ENCODE peak calls at places on chromosomes 11 and 22, in four cellular contexts. B is A549, Y is cardiac fibroblast, E is lower leg skin. C is an unnamed sample.

GRCh38 chr22:32964411-32965057 is 93.6 kb downstream of the SYN3 start:
- DNase-seq in B (no peak), Y (no peak), E (no peak), C (no peak)

GRCh38 chr11:32497951-32498350 is 62.6 kb upstream of the WT1 start:
- DNase-seq in B (no peak), Y (no peak), E (no peak), C (no peak)

GRCh38 chr22:33188316-33188715 is 130.1 kb upstream of the SYN3 start:
- DNase-seq in B (no peak), Y (peak), E (no peak), C (no peak)

GRCh38 chr22:27378343-27378800 is 423.2 kb downstream of the MN1 start:
- DNase-seq in B (no peak), Y (no peak), E (no peak), C (peak)

GRCh38 chr22:38240734-38241252 is 32.0 kb downstream of the TMEM184B start:
- DNase-seq in B (peak), Y (peak), E (no peak), C (peak)

GRCh38 chr11:30225642-30226041 is 5.2 kb upstream of the FSHB start:
- DNase-seq in B (no peak), Y (no peak), E (no peak), C (no peak)

GRCh38 chr11:76076749-76077148 is 129.6 kb downstream of the WNT11 start:
- DNase-seq in B (no peak), Y (no peak), E (no peak), C (no peak)

GRCh38 chr22:28939394-28939793 is 56.0 kb downstream of the ZNRF3 start:
- DNase-seq in B (no peak), Y (no peak), E (no peak), C (no peak)

GRCh38 chr11:1353383-1354124 is 36.2 kb upstream of the BRSK2 start:
- DNase-seq in B (no peak), Y (no peak), E (no peak), C (no peak)

GRCh38 chr11:43925932-43926505 is 16.4 kb upstream of the C11orf96 start:
- DNase-seq in B (no peak), Y (no peak), E (no peak), C (no peak)

GRCh38 chr22:22576244-22576988 is 17.4 kb upstream of the PRAME start:
- DNase-seq in B (peak), Y (peak), E (no peak), C (peak)

GRCh38 chr22:31490496-31490925 is 869 bp upstream of the EIF4ENIF1 start:
- DNase-seq in B (peak), Y (peak), E (peak), C (peak)

GRCh38 chr11:92225206-92225562 is 566 bp downstream of the FAT3 start:
- DNase-seq in B (no peak), Y (no peak), E (no peak), C (no peak)

GRCh38 chr11:1129666-1130160 is 28.0 kb upstream of the MUC5AC start:
- DNase-seq in B (no peak), Y (no peak), E (no peak), C (no peak)

GRCh38 chr22:40212126-40212525 is 34.4 kb downstream of the TNRC6B start:
- DNase-seq in B (no peak), Y (peak), E (no peak), C (no peak)

GRCh38 chr11:114115406-114116054 is 56.0 kb downstream of the ZBTB16 start:
- DNase-seq in B (no peak), Y (no peak), E (no peak), C (no peak)

GRCh38 chr11:4125141-4125540 is 30.5 kb downstream of the RRM1 start:
- DNase-seq in B (no peak), Y (peak), E (no peak), C (peak)

GRCh38 chr11:80816966-80817365 is 1376.1 kb upstream of the TENM4 start:
- DNase-seq in B (no peak), Y (no peak), E (no peak), C (no peak)

GRCh38 chr11:11336664-11337063 is 16.4 kb downstream of the CSNK2A3 start:
- DNase-seq in B (no peak), Y (no peak), E (no peak), C (no peak)

GRCh38 chr11:95228081-95228859 is 2.7 kb downstream of the SESN3 start:
- DNase-seq in B (no peak), Y (peak), E (no peak), C (no peak)

GRCh38 chr11:1837171-1838076 is 1.4 kb upstream of the TNNI2 start:
- DNase-seq in B (peak), Y (peak), E (no peak), C (no peak)

GRCh38 chr11:29773656-29774264 is 243.1 kb downstream of the KCNA4 start:
- DNase-seq in B (no peak), Y (peak), E (no peak), C (no peak)

GRCh38 chr22:28430656-28431055 is 249.0 kb downstream of the TTC28 start:
- DNase-seq in B (no peak), Y (no peak), E (no peak), C (no peak)

GRCh38 chr22:31451709-31452571 is 37.7 kb downstream of the EIF4ENIF1 start:
- DNase-seq in B (peak), Y (peak), E (no peak), C (peak)

GRCh38 chr22:47443836-47444745 is 681.6 kb downstream of the TBC1D22A start:
- DNase-seq in B (no peak), Y (no peak), E (no peak), C (no peak)

GRCh38 chr11:84247931-84248330 is 961.8 kb upstream of the CCDC90B start:
- DNase-seq in B (no peak), Y (peak), E (no peak), C (no peak)

GRCh38 chr11:68122936-68123539 is 1.9 kb upstream of the CHKA start:
- DNase-seq in B (peak), Y (no peak), E (no peak), C (no peak)

GRCh38 chr22:41620646-41621098 is at the start of gene DESI1:
- DNase-seq in B (peak), Y (no peak), E (no peak), C (no peak)

GRCh38 chr11:27699242-27699925 is 871 bp downstream of the BDNF start:
- DNase-seq in B (peak), Y (no peak), E (no peak), C (no peak)

GRCh38 chr11:82775736-82776346 is 42.2 kb upstream of the FAM181B start:
- DNase-seq in B (peak), Y (peak), E (no peak), C (peak)

GRCh38 chr22:43491737-43492136 is 79.9 kb downstream of the MPPED1 start:
- DNase-seq in B (no peak), Y (no peak), E (no peak), C (no peak)

GRCh38 chr22:45764051-45764450 is 92.4 kb downstream of the ATXN10 start:
- DNase-seq in B (no peak), Y (no peak), E (no peak), C (no peak)

GRCh38 chr11:10444725-10445286 is 10.3 kb upstream of the AMPD3 start:
- DNase-seq in B (no peak), Y (no peak), E (no peak), C (no peak)

GRCh38 chr11:20561915-20562314 is 37.5 kb upstream of the SLC6A5 start:
- DNase-seq in B (no peak), Y (no peak), E (no peak), C (no peak)

GRCh38 chr11:30855383-30856006 is 269.3 kb upstream of the MPPED2 start:
- DNase-seq in B (peak), Y (peak), E (no peak), C (no peak)

GRCh38 chr22:43783777-43784176 is 28.3 kb downstream of the EFCAB6 start:
- DNase-seq in B (peak), Y (no peak), E (no peak), C (no peak)

GRCh38 chr22:32862083-32862482 is 60.6 kb downstream of the TIMP3 start:
- DNase-seq in B (no peak), Y (no peak), E (no peak), C (no peak)

GRCh38 chr11:44303401-44303938 is 6.5 kb downstream of the ALX4 start:
- DNase-seq in B (no peak), Y (no peak), E (no peak), C (no peak)

GRCh38 chr11:1826552-1827094 is 8.2 kb upstream of the SYT8 start:
- DNase-seq in B (peak), Y (peak), E (no peak), C (peak)

GRCh38 chr11:61581931-61582330 is 1.1 kb upstream of the SYT7 start:
- DNase-seq in B (no peak), Y (no peak), E (no peak), C (no peak)

DNA sequence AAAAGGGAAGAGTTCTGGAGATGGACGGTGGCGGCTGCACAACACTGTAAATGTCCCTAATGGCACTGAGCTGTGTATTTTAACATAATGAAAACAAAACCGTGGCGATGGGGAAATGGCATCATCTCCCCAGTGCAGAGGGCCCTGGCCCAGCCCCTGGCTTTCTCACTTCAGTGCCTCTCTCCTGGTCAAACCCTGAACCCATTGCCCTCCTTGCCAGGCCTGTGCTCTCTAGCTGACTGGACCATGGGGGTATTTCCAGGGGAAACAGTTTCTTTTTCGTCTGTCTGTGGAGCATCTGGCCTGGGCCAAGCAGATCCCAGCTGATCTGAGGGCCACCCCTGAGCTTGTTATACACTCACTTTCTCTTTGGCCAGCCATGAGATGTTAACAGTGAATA is 17.4 kb upstream of the NAP1L4 start:
- DNase-seq in B (no peak), Y (no peak), E (no peak), C (no peak)
- TF ChIP-seq CTCF in B (no peak), Y (no peak), E (no peak), C (no peak)

GRCh38 chr11:120339394-120339890 is 3.2 kb downstream of the ARHGEF12 start:
- DNase-seq in B (no peak), Y (peak), E (peak), C (no peak)
- H3K4me3 ChIP-seq in B (peak), Y (peak), E (no peak), C (peak)

GRCh38 chr11:109166441-109166840 is 255.5 kb upstream of the C11orf87 start:
- DNase-seq in B (no peak), Y (no peak), E (no peak), C (no peak)
- TF ChIP-seq CTCF in B (no peak), Y (no peak), E (no peak), C (no peak)

DNA sequence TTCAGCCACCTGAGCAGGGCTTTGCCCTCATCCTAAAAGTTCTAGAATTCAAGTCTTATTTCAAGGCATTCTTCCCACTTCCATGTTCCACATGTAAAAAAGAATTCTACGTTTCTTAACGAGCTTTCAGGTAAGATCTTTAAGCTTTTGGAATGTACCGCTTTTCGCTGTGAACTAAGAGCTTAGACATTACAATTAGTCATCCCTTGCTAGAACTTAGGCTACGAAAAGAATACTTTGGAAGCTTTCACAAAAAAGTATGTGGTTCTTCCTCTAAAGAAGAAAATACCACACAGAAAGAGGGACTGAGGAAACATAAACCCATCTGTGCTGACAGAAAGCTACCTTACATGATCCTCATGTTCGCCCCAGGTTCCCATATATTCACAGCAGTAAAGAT is 1.9 kb downstream of the NUMA1 start:
- DNase-seq in B (no peak), Y (peak), E (no peak), C (no peak)
- H3K4me3 ChIP-seq in B (peak), Y (no peak), E (no peak), C (no peak)

DNA sequence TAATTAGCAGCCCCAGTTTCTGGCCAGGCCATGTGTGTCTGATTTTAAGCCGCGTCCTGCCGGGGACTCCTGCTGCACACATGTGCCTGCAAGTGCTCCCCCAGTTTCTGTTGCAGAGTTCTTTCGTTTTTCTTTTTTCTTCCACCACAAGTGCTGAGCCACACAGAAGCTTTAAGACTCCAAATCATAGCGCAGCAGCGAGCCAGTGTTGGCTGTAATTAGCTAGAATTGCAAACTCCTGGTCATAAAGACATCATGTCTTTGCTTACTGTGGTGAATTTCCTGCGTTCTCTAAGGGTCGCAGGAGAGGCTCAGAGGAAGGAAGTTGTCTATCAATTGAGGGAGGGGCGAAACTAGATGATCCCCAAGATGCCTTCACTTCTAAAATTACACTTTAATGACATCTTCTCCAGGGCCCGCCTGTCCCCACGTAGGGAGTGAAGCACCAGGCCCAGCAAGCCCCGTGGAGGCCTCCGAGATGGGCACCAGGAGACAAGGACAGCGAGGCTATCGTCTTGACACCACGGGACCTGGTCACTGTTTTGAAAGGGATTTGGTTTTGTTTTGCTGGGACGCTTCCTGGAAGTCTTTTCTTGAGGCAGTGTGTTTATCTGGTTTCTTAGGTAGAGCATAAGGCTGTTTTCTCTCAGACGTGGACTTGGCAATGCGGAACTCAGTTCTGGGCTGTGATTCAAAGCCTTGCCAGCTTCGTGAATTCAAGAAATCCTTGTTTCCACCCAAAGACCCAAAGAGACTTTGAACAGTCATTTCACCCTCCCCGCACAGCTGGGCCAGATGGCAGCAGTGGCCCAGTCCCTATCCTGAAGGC is 71.8 kb downstream of the UBASH3B start:
- DNase-seq in B (no peak), Y (no peak), E (no peak), C (no peak)
- TF ChIP-seq CTCF in B (no peak), Y (no peak), E (no peak), C (no peak)

DNA sequence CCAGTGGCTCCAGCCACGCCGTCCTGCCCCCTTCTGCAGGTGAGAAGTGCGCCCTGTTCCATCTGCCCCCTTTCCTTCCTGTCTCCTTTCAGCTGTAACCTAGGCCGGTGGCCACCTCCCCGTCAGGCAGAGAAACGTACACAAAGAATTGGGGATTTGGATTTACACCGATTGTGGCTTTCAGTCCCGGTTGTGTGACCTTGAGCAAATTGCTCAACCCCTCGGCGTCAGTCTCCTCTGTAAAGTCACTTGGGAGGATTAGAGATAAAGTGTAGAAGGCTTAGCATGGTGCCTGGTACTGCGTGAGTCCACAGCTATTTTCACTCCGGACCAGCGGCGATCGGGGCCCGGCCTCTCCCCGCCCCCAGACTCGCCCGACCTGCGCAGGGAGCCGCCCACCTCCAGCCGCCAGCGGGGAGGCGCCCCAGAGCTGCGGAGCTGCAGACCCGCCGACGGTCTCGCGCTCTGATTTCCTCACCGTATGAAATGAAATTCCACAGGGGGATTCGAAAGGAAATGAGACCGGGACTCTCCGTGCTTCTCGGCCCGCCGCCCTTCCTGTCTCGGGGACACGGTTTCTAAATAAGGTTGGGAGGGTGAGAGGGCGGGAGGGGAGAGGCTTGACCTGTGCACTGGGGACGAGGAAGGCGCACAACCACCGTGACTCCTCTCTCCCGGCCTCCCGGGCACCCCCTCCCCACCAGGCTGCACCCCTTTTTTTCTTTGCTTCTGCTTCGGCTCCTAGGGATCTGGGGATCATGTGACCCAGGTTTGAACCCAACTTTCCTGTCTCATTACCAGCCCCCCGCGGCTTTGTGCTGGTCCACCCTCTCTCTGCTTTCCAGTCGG is 703 bp upstream of the FZD4 start:
- DNase-seq in B (peak), Y (peak), E (peak), C (peak)
- H3K4me3 ChIP-seq in B (peak), Y (peak), E (peak), C (peak)

DNA sequence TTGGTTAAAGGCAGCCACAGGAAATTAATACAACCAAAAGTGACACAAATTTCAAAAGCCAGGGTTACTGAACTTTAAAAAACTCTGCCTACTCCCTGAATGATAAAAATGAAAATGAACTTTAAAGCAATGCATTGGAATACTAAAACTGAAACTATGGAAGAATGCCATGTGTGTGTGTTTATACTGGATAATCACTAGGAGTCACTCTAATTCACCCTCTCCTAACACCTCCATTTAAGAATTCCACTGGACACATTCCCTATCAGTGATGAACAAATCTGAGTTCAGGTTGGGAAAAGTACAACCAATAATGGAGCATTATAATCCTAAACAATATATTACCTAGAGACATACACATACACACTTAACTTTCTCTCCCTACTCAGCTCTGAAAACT is 27.5 kb upstream of the PLAAT3 start:
- DNase-seq in B (no peak), Y (peak), E (no peak), C (no peak)
- TF ChIP-seq CTCF in B (peak), Y (no peak), E (no peak), C (no peak)

GRCh38 chr11:59756496-59756840 is 1.3 kb downstream of the STX3 start:
- DNase-seq in B (peak), Y (peak), E (no peak), C (peak)
- H3K4me3 ChIP-seq in B (peak), Y (peak), E (no peak), C (peak)

DNA sequence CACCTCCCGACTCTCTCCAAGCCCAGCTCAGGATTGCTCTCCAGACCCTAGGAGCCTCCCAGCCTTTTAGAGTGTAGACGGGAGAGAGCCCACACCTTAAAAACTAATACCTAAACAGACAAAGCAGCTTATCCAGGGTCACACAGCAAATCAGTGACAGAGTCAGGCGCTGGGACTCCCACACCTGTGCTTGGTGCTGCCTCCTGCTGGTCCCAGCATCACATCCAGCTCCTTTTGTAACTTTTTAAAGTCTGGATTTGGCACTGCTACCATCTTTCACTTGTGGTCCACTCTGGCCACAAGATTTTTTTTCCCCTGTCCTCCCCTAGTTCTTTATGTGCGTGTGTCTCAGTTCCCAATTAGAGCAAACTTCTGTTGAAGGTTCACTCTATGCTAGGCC is 4.7 kb downstream of the ANO1 start:
- DNase-seq in B (peak), Y (no peak), E (no peak), C (no peak)
- TF ChIP-seq CTCF in B (peak), Y (peak), E (no peak), C (peak)